ENCODE peak calls at places on chromosome 19, in nine cellular contexts. Z is amniotic epithelial cell, L is A549, V is DMS79, T is AG09319, W is hepatic stellate cell, E is body of pancreas, I is NCI-H748 treated with DMSO at 0.1 percent for 48 hours, H is pancreas. D is an unnamed sample.

GRCh38 chr19:35757231-35757748 is 461 bp upstream of the HSPB6 start:
- DNase-seq in L (no peak), E (peak), W (peak), T (peak), I (no peak), H (no peak), V (no peak), Z (peak), D (peak)

GRCh38 chr19:1852294-1852646 is 4.0 kb upstream of the REXO1 start:
- DNase-seq in I (no peak), H (no peak), L (no peak), E (no peak), T (no peak), W (no peak), Z (no peak), V (no peak), D (no peak)

GRCh38 chr19:58581227-58582141 is 8.3 kb upstream of the MZF1 start:
- DNase-seq in Z (peak), T (peak), H (peak), L (peak), E (peak), I (no peak), V (no peak), W (peak), D (peak)

GRCh38 chr19:14363203-14364097 is 17.8 kb upstream of the ADGRE5 start:
- DNase-seq in L (peak), E (peak), W (peak), Z (peak), H (peak), T (no peak), I (no peak), V (peak), D (peak)

GRCh38 chr19:16637535-16637934 is 9.5 kb upstream of the MED26 start:
- DNase-seq in V (no peak), T (no peak), Z (no peak), L (no peak), E (no peak), H (no peak), I (no peak), W (no peak), D (no peak)

GRCh38 chr19:12788025-12788681 is 3.1 kb upstream of the JUNB start:
- DNase-seq in L (no peak), I (no peak), E (no peak), Z (peak), W (no peak), H (peak), V (no peak), T (no peak), D (no peak)

GRCh38 chr19:6856749-6857372 is 30.5 kb upstream of the ADGRE1 start:
- DNase-seq in W (no peak), E (no peak), Z (no peak), H (no peak), I (no peak), V (no peak), T (no peak), L (no peak), D (peak)

GRCh38 chr19:2546128-2547032 is 70.5 kb downstream of the GADD45B start:
- DNase-seq in T (no peak), H (peak), I (no peak), V (no peak), W (peak), L (no peak), E (peak), Z (no peak), D (peak)

GRCh38 chr19:3857449-3858003 is 11.3 kb downstream of the ZFR2 start:
- DNase-seq in H (no peak), I (no peak), E (no peak), Z (no peak), W (no peak), L (no peak), V (peak), T (no peak), D (no peak)

GRCh38 chr19:7560271-7560670 is 24.8 kb downstream of the PNPLA6 start:
- DNase-seq in T (no peak), E (no peak), H (no peak), W (no peak), Z (peak), L (peak), I (no peak), V (no peak), D (no peak)

GRCh38 chr19:35885909-35886308 is 14.4 kb downstream of the NFKBID start:
- DNase-seq in H (no peak), E (no peak), Z (no peak), W (no peak), I (no peak), L (no peak), T (no peak), V (no peak), D (no peak)

GRCh38 chr19:1237027-1237659 is 662 bp downstream of the CBARP start:
- DNase-seq in E (no peak), V (no peak), H (no peak), I (no peak), Z (no peak), T (no peak), W (peak), L (no peak), D (no peak)

GRCh38 chr19:1300744-1301490 is 15.2 kb downstream of the EFNA2 start:
- DNase-seq in W (no peak), Z (no peak), E (no peak), I (no peak), H (no peak), V (no peak), T (no peak), L (no peak), D (no peak)

GRCh38 chr19:40225440-40226305 is 816 bp downstream of the CCNP start:
- DNase-seq in V (peak), W (peak), T (no peak), E (no peak), I (peak), L (no peak), H (no peak), Z (no peak), D (no peak)

GRCh38 chr19:4823577-4823976 is 7.9 kb downstream of the TICAM1 start:
- DNase-seq in H (no peak), V (no peak), L (no peak), Z (no peak), E (no peak), I (no peak), T (no peak), W (no peak), D (no peak)

GRCh38 chr19:53909471-53910169 is 542 bp downstream of the CACNG7 start:
- DNase-seq in V (no peak), Z (no peak), H (no peak), T (no peak), E (no peak), W (no peak), L (no peak), I (no peak), D (no peak)

GRCh38 chr19:1474011-1474764 is 4.8 kb downstream of the C19orf25 start:
- DNase-seq in H (no peak), E (no peak), Z (no peak), T (no peak), I (no peak), V (no peak), L (no peak), W (peak), D (no peak)

GRCh38 chr19:43675269-43675879 is 5.4 kb upstream of the PLAUR start:
- DNase-seq in L (peak), Z (peak), V (no peak), T (no peak), H (peak), I (no peak), E (peak), W (no peak), D (peak)

GRCh38 chr19:2524840-2525723 is 49.2 kb downstream of the GADD45B start:
- DNase-seq in H (no peak), T (no peak), L (peak), W (peak), Z (peak), V (no peak), I (no peak), E (no peak), D (no peak)

GRCh38 chr19:46192990-46193650 is 36.4 kb upstream of the IGFL1 start:
- DNase-seq in V (no peak), H (no peak), Z (peak), I (peak), T (no peak), L (peak), W (peak), E (no peak), D (no peak)

GRCh38 chr19:19538077-19538764 is at the start of gene CILP2:
- DNase-seq in E (peak), I (peak), L (no peak), Z (no peak), W (no peak), H (no peak), T (no peak), V (peak), D (no peak)